ENCODE peak calls at places on chromosomes 4 and X, in four cellular contexts. One of them, this sample, is unnamed.

GRCh38 chr4:15895517-15895916 is 43.0 kb downstream of the FGFBP1 start:
- DNase-seq in right lobe of liver: no peak
- DNase-seq in stomach: no peak
- DNase-seq in right atrium auricular region: no peak
- DNase-seq in this sample: no peak

GRCh38 chr4:1792832-1793495 is at the start of gene FGFR3:
- DNase-seq in right lobe of liver: peak; percentile 63
- DNase-seq in stomach: peak; percentile 45
- DNase-seq in right atrium auricular region: no peak
- DNase-seq in this sample: peak; percentile 33

GRCh38 chr4:80225628-80226027 is 28.3 kb downstream of the PRDM8 start:
- DNase-seq in right lobe of liver: no peak
- DNase-seq in stomach: no peak
- DNase-seq in right atrium auricular region: no peak
- DNase-seq in this sample: no peak

GRCh38 chr4:105622269-105622668 is 69.8 kb downstream of the ARHGEF38 start:
- DNase-seq in right lobe of liver: no peak
- DNase-seq in stomach: no peak
- DNase-seq in right atrium auricular region: no peak
- DNase-seq in this sample: no peak

GRCh38 chr4:138910914-138911336 is 104.7 kb upstream of the NOCT start:
- DNase-seq in right lobe of liver: peak; percentile 74
- DNase-seq in stomach: peak; percentile 72
- DNase-seq in right atrium auricular region: peak; percentile 92
- DNase-seq in this sample: peak; percentile 80

GRCh38 chr4:86935833-86936721 is 1.3 kb downstream of the AFF1 start:
- DNase-seq in right lobe of liver: peak; percentile 75
- DNase-seq in stomach: peak; percentile 68
- DNase-seq in right atrium auricular region: peak; percentile 82
- DNase-seq in this sample: peak; percentile 42

GRCh38 chrX:68988865-68989264 is 160.0 kb downstream of the EFNB1 start:
- DNase-seq in right lobe of liver: no peak
- DNase-seq in stomach: no peak
- DNase-seq in right atrium auricular region: no peak
- DNase-seq in this sample: no peak

GRCh38 chr4:7193040-7193958 is 961 bp downstream of the SORCS2 start:
- DNase-seq in right lobe of liver: no peak
- DNase-seq in stomach: no peak
- DNase-seq in right atrium auricular region: no peak
- DNase-seq in this sample: no peak

GRCh38 chr4:30721353-30722091 is 1.4 kb downstream of the PCDH7 start:
- DNase-seq in right lobe of liver: peak; percentile 23
- DNase-seq in stomach: peak; percentile 56
- DNase-seq in right atrium auricular region: no peak
- DNase-seq in this sample: peak; percentile 33

GRCh38 chrX:149830192-149830873 is 48.6 kb downstream of the MAGEA9 start:
- DNase-seq in right lobe of liver: no peak
- DNase-seq in stomach: no peak
- DNase-seq in right atrium auricular region: no peak
- DNase-seq in this sample: no peak

GRCh38 chrX:123450217-123450616 is 266.1 kb downstream of the GRIA3 start:
- DNase-seq in right lobe of liver: no peak
- DNase-seq in stomach: no peak
- DNase-seq in right atrium auricular region: no peak
- DNase-seq in this sample: no peak

GRCh38 chrX:140164383-140164782 is 199.1 kb upstream of the CXorf66 start:
- DNase-seq in right lobe of liver: no peak
- DNase-seq in stomach: no peak
- DNase-seq in right atrium auricular region: no peak
- DNase-seq in this sample: no peak

GRCh38 chrX:105752334-105752733 is 70.0 kb upstream of the NRK start:
- DNase-seq in right lobe of liver: no peak
- DNase-seq in stomach: no peak
- DNase-seq in right atrium auricular region: no peak
- DNase-seq in this sample: no peak

GRCh38 chr4:157048248-157048647 is 27.7 kb upstream of the GLRB start:
- DNase-seq in right lobe of liver: no peak
- DNase-seq in stomach: no peak
- DNase-seq in right atrium auricular region: peak; percentile 68
- DNase-seq in this sample: peak; percentile 20

GRCh38 chr4:101299899-101300540 is 47.3 kb downstream of the PPP3CA start:
- DNase-seq in right lobe of liver: no peak
- DNase-seq in stomach: no peak
- DNase-seq in right atrium auricular region: no peak
- DNase-seq in this sample: no peak

GRCh38 chrX:110280954-110281353 is 36.9 kb downstream of the AMMECR1 start:
- DNase-seq in right lobe of liver: no peak
- DNase-seq in stomach: no peak
- DNase-seq in right atrium auricular region: no peak
- DNase-seq in this sample: no peak

GRCh38 chrX:128975716-128976115 is 547.6 kb downstream of the SMARCA1 start:
- DNase-seq in right lobe of liver: peak; percentile 29
- DNase-seq in stomach: peak; percentile 51
- DNase-seq in right atrium auricular region: no peak
- DNase-seq in this sample: no peak

GRCh38 chrX:39688576-39689373 is 409.0 kb downstream of the BCOR start:
- DNase-seq in right lobe of liver: peak; percentile 64
- DNase-seq in stomach: peak; percentile 75
- DNase-seq in right atrium auricular region: no peak
- DNase-seq in this sample: peak; percentile 73

GRCh38 chr4:26647523-26648224 is 63.8 kb downstream of the TBC1D19 start:
- DNase-seq in right lobe of liver: no peak
- DNase-seq in stomach: no peak
- DNase-seq in right atrium auricular region: no peak
- DNase-seq in this sample: no peak

GRCh38 chr4:161696957-161697356 is 466.8 kb downstream of the FSTL5 start:
- DNase-seq in right lobe of liver: no peak
- DNase-seq in stomach: no peak
- DNase-seq in right atrium auricular region: no peak
- DNase-seq in this sample: no peak

GRCh38 chr4:83212041-83212851 is 72.4 kb downstream of the COQ2 start:
- DNase-seq in right lobe of liver: no peak
- DNase-seq in stomach: peak; percentile 65
- DNase-seq in right atrium auricular region: no peak
- DNase-seq in this sample: no peak

GRCh38 chr4:90445380-90445779 is 318.2 kb downstream of the CCSER1 start:
- DNase-seq in right lobe of liver: no peak
- DNase-seq in stomach: no peak
- DNase-seq in right atrium auricular region: no peak
- DNase-seq in this sample: no peak

GRCh38 chr4:186700746-186701145 is 22.9 kb downstream of the FAT1 start:
- DNase-seq in right lobe of liver: no peak
- DNase-seq in stomach: no peak
- DNase-seq in right atrium auricular region: peak; percentile 97
- DNase-seq in this sample: peak; percentile 65

GRCh38 chrX:132393992-132394391 is 94.8 kb downstream of the MBNL3 start:
- DNase-seq in right lobe of liver: no peak
- DNase-seq in stomach: no peak
- DNase-seq in right atrium auricular region: no peak
- DNase-seq in this sample: no peak

GRCh38 chr4:86810867-86811266 is 38.3 kb downstream of the SLC10A6 start:
- DNase-seq in right lobe of liver: no peak
- DNase-seq in stomach: no peak
- DNase-seq in right atrium auricular region: no peak
- DNase-seq in this sample: no peak

DNA sequence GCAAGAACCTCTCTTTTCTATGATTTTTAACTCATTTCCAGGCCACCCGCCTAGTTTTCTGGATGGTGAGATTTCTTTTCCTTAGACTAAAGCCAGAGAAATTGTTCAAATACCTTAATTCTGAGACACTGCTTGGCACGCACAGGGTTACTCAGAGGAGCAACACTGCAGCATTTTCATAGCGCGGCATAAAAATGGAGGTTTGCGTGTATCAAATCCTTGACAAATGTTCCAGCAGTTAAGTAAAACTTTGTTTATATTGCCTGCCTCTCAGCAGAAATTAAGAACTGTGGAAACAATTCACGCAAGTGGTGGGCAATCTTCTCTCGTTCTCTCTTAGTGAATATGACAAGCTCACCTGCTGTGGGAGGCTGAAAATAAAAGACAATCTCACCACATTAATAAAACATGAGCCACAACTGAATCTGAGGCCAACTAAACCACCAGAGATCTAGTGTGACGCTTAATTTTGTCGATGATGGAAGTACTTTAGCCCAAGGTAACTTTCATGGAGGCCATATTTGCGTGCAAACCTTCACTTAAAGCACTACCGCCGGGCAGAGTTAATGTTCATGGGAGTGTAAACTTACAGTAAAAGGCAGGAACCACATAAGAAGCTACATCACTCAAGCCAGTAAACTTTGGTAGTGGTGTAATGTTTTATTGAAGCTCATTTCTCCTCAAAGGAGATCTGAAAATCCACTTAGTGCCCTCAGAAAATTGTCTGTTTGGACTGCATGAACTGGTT is 894.8 kb upstream of the EPHA5 start:
- DNase-seq in right lobe of liver: no peak
- DNase-seq in stomach: no peak
- DNase-seq in right atrium auricular region: no peak
- DNase-seq in this sample: no peak
- H3K4me3 ChIP-seq in right lobe of liver: no peak overlapping the region
- H3K4me3 ChIP-seq in stomach: no peak overlapping the region
- H3K4me3 ChIP-seq in right atrium auricular region: no peak overlapping the region
- H3K4me3 ChIP-seq in this sample: no peak overlapping the region

GRCh38 chrX:154430504-154430903 is 2.0 kb downstream of the ATP6AP1 start:
- DNase-seq in right lobe of liver: no peak
- DNase-seq in stomach: no peak
- DNase-seq in right atrium auricular region: no peak
- DNase-seq in this sample: no peak
- H3K4me1 ChIP-seq in right lobe of liver: no peaks in the 10 kb centered on the region
- H3K4me1 ChIP-seq in stomach: peaks cover 49% of the 10 kb centered on the region
- H3K4me1 ChIP-seq in right atrium auricular region: peaks cover 19% of the 10 kb centered on the region
- H3K4me1 ChIP-seq in this sample: peaks cover 31% of the 10 kb centered on the region

GRCh38 chrX:48852857-48853256 is 17.4 kb upstream of the PCSK1N start:
- DNase-seq in right lobe of liver: no peak
- DNase-seq in stomach: no peak
- DNase-seq in right atrium auricular region: no peak
- DNase-seq in this sample: no peak

GRCh38 chrX:48854898-48855297 is 19.5 kb upstream of the PCSK1N start:
- DNase-seq in right lobe of liver: no peak
- DNase-seq in stomach: no peak
- DNase-seq in right atrium auricular region: no peak
- DNase-seq in this sample: no peak
- TF ChIP-seq CTCF in right lobe of liver: no peak
- TF ChIP-seq CTCF in stomach: no peak
- TF ChIP-seq CTCF in right atrium auricular region: no peak
- TF ChIP-seq CTCF in this sample: no peak

GRCh38 chrX:16882188-16882587 is 12.0 kb upstream of the RBBP7 start:
- DNase-seq in right lobe of liver: peak; percentile 51
- DNase-seq in stomach: peak; percentile 51
- DNase-seq in right atrium auricular region: no peak
- DNase-seq in this sample: peak; percentile 18
- H3K4me3 ChIP-seq in right lobe of liver: peak overlapping the region; percentile 36
- H3K4me3 ChIP-seq in stomach: peak overlapping the region; percentile 41
- H3K4me3 ChIP-seq in right atrium auricular region: peak overlapping the region; percentile 50
- H3K4me3 ChIP-seq in this sample: peak overlapping the region; percentile 66

GRCh38 chr4:78645853-78646757 is 94.5 kb downstream of the ANXA3 start:
- DNase-seq in right lobe of liver: peak; percentile 32
- DNase-seq in stomach: peak; percentile 73
- DNase-seq in right atrium auricular region: peak; percentile 92
- DNase-seq in this sample: peak; percentile 69

GRCh38 chr4:78650106-78651021 is 98.8 kb downstream of the ANXA3 start:
- DNase-seq in right lobe of liver: no peak
- DNase-seq in stomach: no peak
- DNase-seq in right atrium auricular region: no peak
- DNase-seq in this sample: no peak

GRCh38 chr4:78647272-78647671 is 95.7 kb downstream of the ANXA3 start:
- DNase-seq in right lobe of liver: no peak
- DNase-seq in stomach: no peak
- DNase-seq in right atrium auricular region: no peak
- DNase-seq in this sample: no peak

GRCh38 chr4:78651250-78651860 is 99.8 kb downstream of the ANXA3 start:
- DNase-seq in right lobe of liver: no peak
- DNase-seq in stomach: no peak
- DNase-seq in right atrium auricular region: no peak
- DNase-seq in this sample: no peak

GRCh38 chr4:78648639-78649363 is 97.2 kb downstream of the ANXA3 start:
- DNase-seq in right lobe of liver: no peak
- DNase-seq in stomach: no peak
- DNase-seq in right atrium auricular region: no peak
- DNase-seq in this sample: no peak
- H3K4me1 ChIP-seq in right lobe of liver: no peaks in the 10 kb centered on the region
- H3K4me1 ChIP-seq in stomach: peaks cover 47% of the 10 kb centered on the region
- H3K4me1 ChIP-seq in right atrium auricular region: peaks cover 40% of the 10 kb centered on the region
- H3K4me1 ChIP-seq in this sample: peaks cover 58% of the 10 kb centered on the region